ENCODE peak calls at places on chromosome 9, in eight cellular contexts. One of them, this sample, is unnamed.

GRCh38 chr9:69397384-69398214 is 72.6 kb downstream of the ENTREP1 start:
- DNase-seq in A673: no peak
- DNase-seq in adipocyte: peak; percentile 14
- DNase-seq in MG63: peak; percentile 16
- DNase-seq in body of pancreas: no peak
- DNase-seq in bronchial epithelial cell: peak; percentile 33
- DNase-seq in neural progenitor cell: no peak
- DNase-seq in tibial artery: no peak
- DNase-seq in this sample: no peak

GRCh38 chr9:16028516-16028915 is 475.7 kb downstream of the CCDC171 start:
- DNase-seq in body of pancreas: no peak
- DNase-seq in neural progenitor cell: no peak
- DNase-seq in bronchial epithelial cell: no peak
- DNase-seq in tibial artery: no peak
- DNase-seq in adipocyte: peak; percentile 39
- DNase-seq in MG63: peak; percentile 95
- DNase-seq in A673: no peak
- DNase-seq in this sample: no peak

GRCh38 chr9:116460026-116460425 is 227.1 kb upstream of the TRIM32 start:
- DNase-seq in bronchial epithelial cell: no peak
- DNase-seq in A673: no peak
- DNase-seq in MG63: no peak
- DNase-seq in neural progenitor cell: no peak
- DNase-seq in body of pancreas: no peak
- DNase-seq in adipocyte: peak; percentile 50
- DNase-seq in tibial artery: no peak
- DNase-seq in this sample: no peak

GRCh38 chr9:38144421-38144820 is 75.4 kb upstream of the SHB start:
- DNase-seq in MG63: no peak
- DNase-seq in body of pancreas: no peak
- DNase-seq in bronchial epithelial cell: peak; percentile 47
- DNase-seq in adipocyte: peak; percentile 12
- DNase-seq in tibial artery: no peak
- DNase-seq in A673: no peak
- DNase-seq in neural progenitor cell: no peak
- DNase-seq in this sample: no peak

GRCh38 chr9:112384219-112384618 is 4.3 kb downstream of the HSDL2 start:
- DNase-seq in MG63: no peak
- DNase-seq in body of pancreas: no peak
- DNase-seq in A673: no peak
- DNase-seq in tibial artery: no peak
- DNase-seq in bronchial epithelial cell: no peak
- DNase-seq in adipocyte: peak; percentile 5
- DNase-seq in neural progenitor cell: no peak
- DNase-seq in this sample: no peak

GRCh38 chr9:79263666-79264460 is 307.9 kb upstream of the TLE4 start:
- DNase-seq in bronchial epithelial cell: peak; percentile 4
- DNase-seq in neural progenitor cell: no peak
- DNase-seq in tibial artery: no peak
- DNase-seq in body of pancreas: no peak
- DNase-seq in A673: no peak
- DNase-seq in adipocyte: no peak
- DNase-seq in MG63: no peak
- DNase-seq in this sample: no peak

GRCh38 chr9:38405841-38406240 is 13.3 kb downstream of the ALDH1B1 start:
- DNase-seq in neural progenitor cell: no peak
- DNase-seq in MG63: no peak
- DNase-seq in body of pancreas: no peak
- DNase-seq in bronchial epithelial cell: no peak
- DNase-seq in adipocyte: peak; percentile 16
- DNase-seq in tibial artery: no peak
- DNase-seq in A673: no peak
- DNase-seq in this sample: no peak

GRCh38 chr9:127505396-127506116 is 54.2 kb downstream of the LRSAM1 start:
- DNase-seq in tibial artery: peak; percentile 74
- DNase-seq in bronchial epithelial cell: no peak
- DNase-seq in neural progenitor cell: peak; percentile 72
- DNase-seq in body of pancreas: no peak
- DNase-seq in adipocyte: peak; percentile 53
- DNase-seq in A673: peak; percentile 51
- DNase-seq in MG63: peak; percentile 45
- DNase-seq in this sample: peak; percentile 58

GRCh38 chr9:99269429-99269828 is 47.3 kb downstream of the SEC61B start:
- DNase-seq in adipocyte: peak; percentile 77
- DNase-seq in tibial artery: no peak
- DNase-seq in MG63: peak; percentile 9
- DNase-seq in body of pancreas: no peak
- DNase-seq in neural progenitor cell: no peak
- DNase-seq in bronchial epithelial cell: peak; percentile 35
- DNase-seq in A673: no peak
- DNase-seq in this sample: no peak

GRCh38 chr9:119044801-119045200 is 324.4 kb downstream of the BRINP1 start:
- DNase-seq in tibial artery: no peak
- DNase-seq in adipocyte: peak; percentile 82
- DNase-seq in neural progenitor cell: peak; percentile 57
- DNase-seq in MG63: no peak
- DNase-seq in bronchial epithelial cell: peak; percentile 24
- DNase-seq in A673: no peak
- DNase-seq in body of pancreas: no peak
- DNase-seq in this sample: peak; percentile 30

GRCh38 chr9:131714161-131714646 is 25.7 kb downstream of the RAPGEF1 start:
- DNase-seq in A673: no peak
- DNase-seq in adipocyte: peak; percentile 74
- DNase-seq in tibial artery: peak; percentile 92
- DNase-seq in MG63: peak; percentile 88
- DNase-seq in body of pancreas: no peak
- DNase-seq in neural progenitor cell: no peak
- DNase-seq in bronchial epithelial cell: peak; percentile 98
- DNase-seq in this sample: no peak

GRCh38 chr9:114286146-114286679 is 36.7 kb upstream of the ORM1 start:
- DNase-seq in A673: no peak
- DNase-seq in tibial artery: peak; percentile 25
- DNase-seq in bronchial epithelial cell: no peak
- DNase-seq in adipocyte: no peak
- DNase-seq in MG63: no peak
- DNase-seq in body of pancreas: no peak
- DNase-seq in neural progenitor cell: no peak
- DNase-seq in this sample: no peak

GRCh38 chr9:131142160-131142559 is 16.8 kb downstream of the NUP214 start:
- DNase-seq in bronchial epithelial cell: no peak
- DNase-seq in MG63: no peak
- DNase-seq in body of pancreas: no peak
- DNase-seq in neural progenitor cell: no peak
- DNase-seq in adipocyte: no peak
- DNase-seq in A673: no peak
- DNase-seq in tibial artery: no peak
- DNase-seq in this sample: no peak

GRCh38 chr9:14744768-14745167 is 22.2 kb upstream of the CER1 start:
- DNase-seq in body of pancreas: no peak
- DNase-seq in adipocyte: no peak
- DNase-seq in neural progenitor cell: no peak
- DNase-seq in tibial artery: no peak
- DNase-seq in A673: no peak
- DNase-seq in bronchial epithelial cell: no peak
- DNase-seq in MG63: no peak
- DNase-seq in this sample: no peak

GRCh38 chr9:137277329-137278041 is at the start of gene TOR4A:
- DNase-seq in MG63: peak; percentile 34
- DNase-seq in body of pancreas: peak; percentile 61
- DNase-seq in tibial artery: peak; percentile 85
- DNase-seq in A673: no peak
- DNase-seq in bronchial epithelial cell: peak; percentile 69
- DNase-seq in adipocyte: peak; percentile 92
- DNase-seq in neural progenitor cell: peak; percentile 75
- DNase-seq in this sample: peak; percentile 91

GRCh38 chr9:91567642-91568274 is 144.1 kb upstream of the NFIL3 start:
- DNase-seq in bronchial epithelial cell: no peak
- DNase-seq in adipocyte: no peak
- DNase-seq in body of pancreas: no peak
- DNase-seq in A673: no peak
- DNase-seq in tibial artery: no peak
- DNase-seq in MG63: no peak
- DNase-seq in neural progenitor cell: no peak
- DNase-seq in this sample: peak; percentile 22

GRCh38 chr9:111700776-111701175 is 39.4 kb downstream of the GNG10 start:
- DNase-seq in neural progenitor cell: no peak
- DNase-seq in body of pancreas: no peak
- DNase-seq in adipocyte: no peak
- DNase-seq in MG63: no peak
- DNase-seq in bronchial epithelial cell: no peak
- DNase-seq in tibial artery: no peak
- DNase-seq in A673: no peak
- DNase-seq in this sample: peak; percentile 44

GRCh38 chr9:77707696-77708095 is 59.6 kb upstream of the GNA14 start:
- DNase-seq in body of pancreas: peak; percentile 31
- DNase-seq in MG63: peak; percentile 90
- DNase-seq in tibial artery: peak; percentile 90
- DNase-seq in adipocyte: peak; percentile 97
- DNase-seq in A673: peak; percentile 49
- DNase-seq in bronchial epithelial cell: peak; percentile 97
- DNase-seq in neural progenitor cell: no peak
- DNase-seq in this sample: peak; percentile 71

GRCh38 chr9:132780230-132781007 is 97.7 kb downstream of the AK8 start:
- DNase-seq in tibial artery: no peak
- DNase-seq in adipocyte: no peak
- DNase-seq in bronchial epithelial cell: no peak
- DNase-seq in MG63: no peak
- DNase-seq in body of pancreas: no peak
- DNase-seq in neural progenitor cell: no peak
- DNase-seq in A673: no peak
- DNase-seq in this sample: no peak

DNA sequence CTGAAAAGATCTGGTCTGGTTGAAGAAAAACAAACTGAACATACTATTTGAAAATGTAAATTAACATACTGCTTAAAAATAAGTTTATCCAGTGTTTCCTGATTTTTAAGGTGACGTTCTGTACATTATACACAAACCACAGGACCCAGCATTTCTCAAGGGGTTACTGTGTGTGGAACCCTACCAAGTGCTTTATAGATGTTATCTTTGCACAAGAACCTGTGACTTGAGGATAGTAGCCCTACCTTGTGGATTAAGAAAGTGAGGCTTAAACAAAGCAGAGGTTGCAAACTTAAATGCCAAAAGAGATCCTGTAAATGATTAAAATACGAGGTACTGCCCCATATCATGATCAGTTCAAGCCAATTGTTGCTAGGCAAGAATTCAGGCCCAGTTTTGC is 4.7 kb downstream of the KLF9 start:
- DNase-seq in tibial artery: no peak
- DNase-seq in body of pancreas: no peak
- DNase-seq in neural progenitor cell: no peak
- DNase-seq in bronchial epithelial cell: no peak
- DNase-seq in MG63: no peak
- DNase-seq in adipocyte: no peak
- DNase-seq in A673: no peak
- DNase-seq in this sample: no peak
- H3K4me3 ChIP-seq in tibial artery: peak overlapping the region; percentile 94
- H3K4me3 ChIP-seq in body of pancreas: no peak overlapping the region
- H3K4me3 ChIP-seq in neural progenitor cell: no peak overlapping the region
- H3K4me3 ChIP-seq in bronchial epithelial cell: no peak overlapping the region
- H3K4me3 ChIP-seq in MG63: no peak overlapping the region
- H3K4me3 ChIP-seq in adipocyte: peak overlapping the region; percentile 98
- H3K4me3 ChIP-seq in A673: no peak overlapping the region
- H3K4me3 ChIP-seq in this sample: no peak overlapping the region

GRCh38 chr9:18605763-18606162 is 131.8 kb downstream of the ADAMTSL1 start:
- DNase-seq in A673: no peak
- DNase-seq in body of pancreas: no peak
- DNase-seq in tibial artery: peak; percentile 67
- DNase-seq in MG63: peak; percentile 95
- DNase-seq in neural progenitor cell: no peak
- DNase-seq in bronchial epithelial cell: no peak
- DNase-seq in adipocyte: no peak
- DNase-seq in this sample: no peak
- H3K4me3 ChIP-seq in A673: no peak overlapping the region
- H3K4me3 ChIP-seq in body of pancreas: no peak overlapping the region
- H3K4me3 ChIP-seq in tibial artery: no peak overlapping the region
- H3K4me3 ChIP-seq in MG63: no peak overlapping the region
- H3K4me3 ChIP-seq in neural progenitor cell: no peak overlapping the region
- H3K4me3 ChIP-seq in bronchial epithelial cell: no peak overlapping the region
- H3K4me3 ChIP-seq in adipocyte: peak overlapping the region; percentile 52
- H3K4me3 ChIP-seq in this sample: no peak overlapping the region

GRCh38 chr9:35617548-35617947 is 665 bp downstream of the CD72 start:
- DNase-seq in bronchial epithelial cell: no peak
- DNase-seq in MG63: no peak
- DNase-seq in tibial artery: no peak
- DNase-seq in neural progenitor cell: no peak
- DNase-seq in adipocyte: no peak
- DNase-seq in A673: no peak
- DNase-seq in body of pancreas: no peak
- DNase-seq in this sample: no peak

GRCh38 chr9:35616681-35617459 is 1.3 kb downstream of the CD72 start:
- DNase-seq in tibial artery: peak; percentile 84
- DNase-seq in neural progenitor cell: peak; percentile 51
- DNase-seq in bronchial epithelial cell: peak; percentile 36
- DNase-seq in MG63: peak; percentile 35
- DNase-seq in body of pancreas: peak; percentile 53
- DNase-seq in A673: no peak
- DNase-seq in adipocyte: peak; percentile 85
- DNase-seq in this sample: peak; percentile 80

GRCh38 chr9:35618325-35618727 is at the start of gene CD72:
- DNase-seq in bronchial epithelial cell: no peak
- DNase-seq in MG63: no peak
- DNase-seq in adipocyte: no peak
- DNase-seq in neural progenitor cell: peak; percentile 50
- DNase-seq in tibial artery: no peak
- DNase-seq in body of pancreas: no peak
- DNase-seq in A673: no peak
- DNase-seq in this sample: no peak

GRCh38 chr9:35618854-35619799 is 914 bp upstream of the CD72 start:
- DNase-seq in adipocyte: no peak
- DNase-seq in bronchial epithelial cell: no peak
- DNase-seq in neural progenitor cell: no peak
- DNase-seq in tibial artery: no peak
- DNase-seq in A673: no peak
- DNase-seq in body of pancreas: no peak
- DNase-seq in MG63: no peak
- DNase-seq in this sample: no peak

DNA sequence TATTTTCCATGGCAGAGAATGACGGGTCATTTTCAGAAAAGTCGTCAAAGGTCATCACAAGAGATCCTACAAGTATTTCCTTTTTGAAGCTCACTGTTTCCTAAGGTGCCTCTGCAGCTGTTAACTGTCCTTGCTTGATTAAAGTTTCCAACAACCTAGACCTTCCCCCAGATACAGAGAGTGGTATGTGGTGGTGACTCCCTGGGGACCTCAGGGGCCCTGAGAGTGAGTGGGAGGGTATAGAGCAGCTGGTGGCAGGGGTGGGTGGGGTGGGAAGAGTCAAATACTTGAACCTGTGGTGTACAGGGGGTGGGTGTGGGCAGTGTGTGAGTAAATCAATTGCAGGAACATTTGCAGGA is 1.6 kb upstream of the CD72 start:
- DNase-seq in MG63: no peak
- DNase-seq in bronchial epithelial cell: no peak
- DNase-seq in tibial artery: no peak
- DNase-seq in adipocyte: no peak
- DNase-seq in neural progenitor cell: no peak
- DNase-seq in A673: no peak
- DNase-seq in body of pancreas: no peak
- DNase-seq in this sample: no peak
- H3K4me3 ChIP-seq in MG63: no peak overlapping the region
- H3K4me3 ChIP-seq in bronchial epithelial cell: no peak overlapping the region
- H3K4me3 ChIP-seq in tibial artery: no peak overlapping the region
- H3K4me3 ChIP-seq in adipocyte: no peak overlapping the region
- H3K4me3 ChIP-seq in neural progenitor cell: no peak overlapping the region
- H3K4me3 ChIP-seq in A673: no peak overlapping the region
- H3K4me3 ChIP-seq in body of pancreas: no peak overlapping the region
- H3K4me3 ChIP-seq in this sample: no peak overlapping the region

GRCh38 chr9:72154468-72155281 is 5.4 kb downstream of the GDA start:
- DNase-seq in neural progenitor cell: no peak
- DNase-seq in adipocyte: no peak
- DNase-seq in A673: no peak
- DNase-seq in MG63: no peak
- DNase-seq in body of pancreas: no peak
- DNase-seq in bronchial epithelial cell: peak; percentile 56
- DNase-seq in tibial artery: no peak
- DNase-seq in this sample: peak; percentile 86
- H3K4me3 ChIP-seq in neural progenitor cell: no peak overlapping the region
- H3K4me3 ChIP-seq in adipocyte: no peak overlapping the region
- H3K4me3 ChIP-seq in A673: no peak overlapping the region
- H3K4me3 ChIP-seq in MG63: no peak overlapping the region
- H3K4me3 ChIP-seq in body of pancreas: no peak overlapping the region
- H3K4me3 ChIP-seq in bronchial epithelial cell: no peak overlapping the region
- H3K4me3 ChIP-seq in tibial artery: no peak overlapping the region
- H3K4me3 ChIP-seq in this sample: no peak overlapping the region